ENCODE peak calls at places on chromosomes 11 and 22, in four cellular contexts. L is memory B cell; A is activated naive CD8-positive, alpha-beta T cell treated with anti-CD3 and anti-CD28 coated beads for 36 hours; R is tibial artery. T is an unnamed sample.

GRCh38 chr11:57294225-57295131 is 30.3 kb downstream of the TNKS1BP1 start:
- DNase-seq in L (no peak), A (no peak), R (no peak), T (no peak)

GRCh38 chr11:122933434-122933833 is 48.2 kb downstream of the BSX start:
- DNase-seq in L (no peak), A (no peak), R (no peak), T (no peak)

GRCh38 chr22:32175751-32176644 is 16.9 kb upstream of the C22orf42 start:
- DNase-seq in L (no peak), A (peak), R (no peak), T (no peak)

GRCh38 chr22:44648821-44649566 is 53.0 kb upstream of the PRR5 start:
- DNase-seq in L (no peak), A (no peak), R (peak), T (no peak)

GRCh38 chr11:100004541-100004940 is 682.5 kb upstream of the ARHGAP42 start:
- DNase-seq in L (no peak), A (no peak), R (no peak), T (no peak)

GRCh38 chr11:22666700-22667439 is 459 bp downstream of the GAS2 start:
- DNase-seq in L (no peak), A (peak), R (no peak), T (no peak)

GRCh38 chr11:80593981-80594380 is 1153.2 kb upstream of the TENM4 start:
- DNase-seq in L (no peak), A (no peak), R (no peak), T (no peak)

GRCh38 chr22:19513823-19514222 is 10.4 kb downstream of the CLDN5 start:
- DNase-seq in L (no peak), A (no peak), R (no peak), T (no peak)

GRCh38 chr11:130786987-130787688 is 129.1 kb downstream of the SNX19 start:
- DNase-seq in L (no peak), A (no peak), R (no peak), T (no peak)

T was measured in activated B cell treated with CpG ODN at 0.5 μM for 24 hours.